ENCODE peak calls at places on chromosomes 6 and 20, in five cellular contexts. I, A, S, Q and C are unnamed samples.

GRCh38 chr20:3768342-3769130 is 983 bp upstream of the ADISSP start:
- DNase-seq in I (peak; percentile 83), A (no peak), S (no peak), Q (peak; percentile 71), C (peak; percentile 52)

GRCh38 chr20:31497838-31498540 is 16.3 kb upstream of the HM13 start:
- DNase-seq in I (no peak), A (no peak), S (no peak), Q (peak; percentile 38), C (peak; percentile 15)

GRCh38 chr6:149473080-149474052 is 11.4 kb downstream of the ZC3H12D start:
- DNase-seq in I (peak; percentile 65), A (no peak), S (no peak), Q (no peak), C (no peak)

GRCh38 chr20:801678-802077 is 31.8 kb upstream of the FAM110A start:
- DNase-seq in I (no peak), A (no peak), S (no peak), Q (no peak), C (no peak)

GRCh38 chr6:4732691-4733315 is 43.4 kb upstream of the CDYL start:
- DNase-seq in I (peak; percentile 24), A (no peak), S (peak; percentile 51), Q (peak; percentile 85), C (peak; percentile 31)

GRCh38 chr20:16209826-16210365 is 363.4 kb downstream of the KIF16B start:
- DNase-seq in I (no peak), A (no peak), S (no peak), Q (no peak), C (no peak)

GRCh38 chr6:96926425-96926824 is 1.9 kb downstream of the KLHL32 start:
- DNase-seq in I (no peak), A (no peak), S (no peak), Q (peak; percentile 90), C (no peak)

GRCh38 chr6:29745386-29745785 is 22.2 kb downstream of the HLA-F start:
- DNase-seq in I (no peak), A (no peak), S (no peak), Q (no peak), C (no peak)

GRCh38 chr6:168873266-168873665 is 380.4 kb downstream of the THBS2 start:
- DNase-seq in I (no peak), A (no peak), S (no peak), Q (no peak), C (no peak)

GRCh38 chr6:165940366-165940765 is 227.3 kb downstream of the TBXT start:
- DNase-seq in I (no peak), A (no peak), S (no peak), Q (no peak), C (no peak)

GRCh38 chr20:58870293-58871014 is 17.9 kb downstream of the GNAS start:
- DNase-seq in I (peak; percentile 70), A (peak; percentile 72), S (no peak), Q (peak; percentile 61), C (no peak)

GRCh38 chr6:139483082-139483481 is 108.6 kb upstream of the CITED2 start:
- DNase-seq in I (no peak), A (no peak), S (peak; percentile 27), Q (no peak), C (no peak)

GRCh38 chr6:35026434-35027222 is 114.5 kb downstream of the TCP11 start:
- DNase-seq in I (no peak), A (no peak), S (no peak), Q (peak; percentile 43), C (peak; percentile 13)

GRCh38 chr6:134196568-134197301 is 121.2 kb downstream of the SGK1 start:
- DNase-seq in I (no peak), A (no peak), S (no peak), Q (peak; percentile 86), C (no peak)
- TF ChIP-seq JUND in I (no peak), A (no peak), S (no peak), Q (peak; percentile 12), C (no peak)

GRCh38 chr20:13274311-13274965 is 53.4 kb downstream of the ISM1 start:
- DNase-seq in I (no peak), A (no peak), S (peak; percentile 19), Q (no peak), C (no peak)
- TF ChIP-seq JUND in I (no peak), A (no peak), S (no peak), Q (no peak), C (no peak)

DNA sequence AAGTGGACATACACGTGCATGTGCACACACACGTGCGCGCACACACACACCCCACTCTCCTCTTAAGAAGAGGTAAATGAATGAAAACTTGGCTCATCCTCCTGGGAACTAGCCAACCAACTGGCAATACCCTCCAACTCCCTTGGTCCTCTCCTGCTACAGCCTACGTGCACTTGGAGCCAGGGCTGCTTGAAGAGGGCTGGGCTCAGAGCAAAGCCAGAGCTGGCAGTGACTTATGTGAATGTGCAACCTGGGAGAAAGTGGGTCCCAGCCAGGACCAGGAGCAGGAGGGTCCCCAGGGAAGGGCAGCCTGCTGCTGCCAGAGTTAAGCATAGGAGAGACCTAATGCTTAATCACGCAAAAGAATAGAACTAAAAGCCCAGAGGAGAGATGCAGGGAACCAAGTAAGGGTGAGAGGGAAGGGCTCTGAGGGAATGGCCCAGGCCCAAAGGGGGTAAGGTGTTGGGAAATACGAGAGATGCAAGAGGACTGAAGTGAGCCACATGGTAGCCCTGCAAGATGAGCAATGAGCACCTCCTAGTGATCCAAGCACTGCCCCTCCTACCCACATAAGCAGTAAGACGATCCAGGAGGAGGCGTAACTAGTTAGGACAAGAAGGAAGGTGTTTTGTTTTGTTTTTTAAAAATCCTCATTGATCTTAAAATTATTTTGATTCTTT is 24.7 kb downstream of the TRAF3IP2 start:
- DNase-seq in I (no peak), A (no peak), S (no peak), Q (no peak), C (no peak)
- TF ChIP-seq JUND in I (no peak), A (no peak), S (no peak), Q (no peak), C (no peak)

DNA sequence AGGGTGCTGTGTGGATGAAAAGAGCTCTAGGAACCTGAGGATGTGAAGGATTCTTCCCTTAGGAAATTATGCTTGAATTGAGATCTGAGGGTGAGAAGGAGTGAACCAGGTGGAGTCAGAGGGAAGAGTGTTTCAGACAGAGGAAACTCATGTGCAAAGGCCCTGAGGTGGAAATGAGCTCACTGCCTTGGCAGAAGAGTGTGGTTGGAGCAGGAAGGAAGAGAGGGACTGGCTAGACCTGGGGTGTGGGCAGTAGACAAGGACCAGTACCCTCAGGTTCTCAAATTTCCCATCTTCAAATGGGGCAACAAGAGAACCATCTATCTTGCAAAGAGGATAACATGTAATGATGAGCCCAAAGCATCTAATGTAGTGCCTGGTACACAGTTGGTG is 24.0 kb upstream of the GTSF1L start:
- DNase-seq in I (no peak), A (no peak), S (no peak), Q (no peak), C (no peak)
- TF ChIP-seq JUND in I (no peak), A (no peak), S (no peak), Q (no peak), C (no peak)

DNA sequence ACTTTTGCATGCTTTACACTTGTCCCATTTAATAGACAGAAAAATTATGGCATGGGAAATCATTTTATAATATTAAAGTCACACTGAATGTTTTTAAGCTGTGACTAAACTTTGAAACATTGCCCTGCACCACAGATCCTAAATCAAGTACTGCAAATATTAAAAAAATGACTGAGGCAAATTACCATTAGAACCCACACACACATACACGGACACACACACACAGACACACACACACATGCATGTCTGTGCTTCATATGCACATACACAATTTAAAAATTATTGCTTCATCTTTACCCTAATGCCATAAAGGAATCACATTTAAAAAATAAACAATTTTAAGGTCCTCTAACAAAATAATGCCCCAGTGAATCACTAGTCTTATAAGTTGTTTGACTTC is 19.9 kb downstream of the CYP24A1 start:
- DNase-seq in I (no peak), A (no peak), S (no peak), Q (no peak), C (no peak)
- TF ChIP-seq JUND in I (no peak), A (no peak), S (no peak), Q (no peak), C (no peak)

DNA sequence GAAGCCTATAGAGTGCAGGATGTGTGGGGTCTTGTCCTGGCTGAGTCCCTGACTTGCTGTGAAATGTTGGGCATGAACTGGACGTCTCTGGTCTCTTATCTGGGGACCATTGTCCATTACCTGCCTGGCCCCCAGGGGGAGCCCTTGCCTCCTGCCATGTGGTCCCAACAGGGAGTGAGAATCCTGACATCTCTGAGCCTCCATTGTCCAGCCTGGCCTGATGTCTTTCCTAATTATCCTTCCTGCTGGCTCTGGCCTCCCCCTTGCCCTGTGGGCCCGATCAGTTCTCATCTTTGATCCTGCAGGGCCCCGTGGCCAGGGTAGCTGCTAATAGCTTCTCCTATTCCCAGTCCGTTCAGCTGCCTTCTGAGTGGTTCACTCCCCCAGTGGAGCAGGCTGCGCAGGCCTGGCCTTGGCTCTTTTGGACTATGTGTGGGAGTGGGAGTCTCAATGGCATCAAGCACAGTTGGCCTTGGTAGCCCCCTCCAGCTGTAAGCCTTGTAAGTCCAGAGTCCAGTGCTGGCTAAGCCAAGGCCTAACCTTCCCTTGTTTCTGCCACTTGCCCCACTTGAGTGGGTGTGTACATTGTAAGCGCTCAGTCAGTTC is 77.9 kb upstream of the RALY start:
- DNase-seq in I (peak; percentile 47), A (peak; percentile 38), S (no peak), Q (peak; percentile 70), C (peak; percentile 15)
- TF ChIP-seq JUND in I (no peak), A (no peak), S (no peak), Q (no peak), C (no peak)

GRCh38 chr6:131949909-131950766 is 1.0 kb downstream of the CCN2 start:
- DNase-seq in I (peak; percentile 75), A (peak; percentile 33), S (no peak), Q (no peak), C (peak; percentile 32)

GRCh38 chr6:131948692-131949614 is 2.2 kb downstream of the CCN2 start:
- DNase-seq in I (peak; percentile 67), A (no peak), S (no peak), Q (no peak), C (no peak)

GRCh38 chr6:131951576-131952230 is 531 bp upstream of the CCN2 start:
- DNase-seq in I (no peak), A (no peak), S (no peak), Q (no peak), C (no peak)

GRCh38 chr6:131949615-131949908 is 1.6 kb downstream of the CCN2 start:
- DNase-seq in I (no peak), A (no peak), S (no peak), Q (no peak), C (no peak)

GRCh38 chr6:131950767-131951575 is at the start of gene CCN2:
- DNase-seq in I (peak; percentile 100), A (peak; percentile 35), S (peak; percentile 94), Q (no peak), C (peak; percentile 48)
- TF ChIP-seq JUND in I (peak; percentile 76), A (no peak), S (no peak), Q (no peak), C (no peak)

GRCh38 chr6:33104893-33105292 is 29.1 kb downstream of the HLA-DPB1 start:
- DNase-seq in I (no peak), A (no peak), S (no peak), Q (no peak), C (no peak)
- TF ChIP-seq JUND in I (no peak), A (no peak), S (no peak), Q (no peak), C (no peak)